ENCODE peak calls at places on chromosomes 12 and 14, in seven cellular contexts. One of them, this sample, is unnamed.
A peak's percentile ranks its signal among the peaks of the same experiment; 100 is the strongest.

GRCh38 chr14:39233680-39234326 is at the start of gene MIA2:
- DNase-seq in CD4-positive, CD25-positive, alpha-beta regulatory T cell: no peak
- DNase-seq in suprapubic skin: no peak
- DNase-seq in IMR-90: no peak
- DNase-seq in cardiac muscle cell: no peak
- DNase-seq in dorsolateral prefrontal cortex: no peak
- DNase-seq in neuronal stem cell: no peak
- DNase-seq in this sample: no peak

GRCh38 chr14:104601786-104602185 is 2.8 kb downstream of the TMEM179 start:
- DNase-seq in CD4-positive, CD25-positive, alpha-beta regulatory T cell: no peak
- DNase-seq in suprapubic skin: peak; percentile 48
- DNase-seq in IMR-90: peak; percentile 2
- DNase-seq in cardiac muscle cell: peak; percentile 22
- DNase-seq in dorsolateral prefrontal cortex: peak; percentile 71
- DNase-seq in neuronal stem cell: no peak
- DNase-seq in this sample: peak; percentile 73

GRCh38 chr14:105931808-105932483 is 405.6 kb downstream of the TMEM121 start:
- DNase-seq in CD4-positive, CD25-positive, alpha-beta regulatory T cell: peak; percentile 24
- DNase-seq in suprapubic skin: no peak
- DNase-seq in IMR-90: no peak
- DNase-seq in cardiac muscle cell: no peak
- DNase-seq in dorsolateral prefrontal cortex: no peak
- DNase-seq in neuronal stem cell: no peak
- DNase-seq in this sample: no peak

GRCh38 chr12:109888179-109889020 is 8.1 kb upstream of the GLTP start:
- DNase-seq in CD4-positive, CD25-positive, alpha-beta regulatory T cell: peak; percentile 84
- DNase-seq in suprapubic skin: no peak
- DNase-seq in IMR-90: peak; percentile 97
- DNase-seq in cardiac muscle cell: peak; percentile 78
- DNase-seq in dorsolateral prefrontal cortex: no peak
- DNase-seq in neuronal stem cell: no peak
- DNase-seq in this sample: no peak

GRCh38 chr12:67645126-67645525 is 3.4 kb upstream of the DYRK2 start:
- DNase-seq in CD4-positive, CD25-positive, alpha-beta regulatory T cell: no peak
- DNase-seq in suprapubic skin: no peak
- DNase-seq in IMR-90: no peak
- DNase-seq in cardiac muscle cell: no peak
- DNase-seq in dorsolateral prefrontal cortex: no peak
- DNase-seq in neuronal stem cell: no peak
- DNase-seq in this sample: no peak

GRCh38 chr14:99075771-99076370 is 196.1 kb downstream of the BCL11B start:
- DNase-seq in CD4-positive, CD25-positive, alpha-beta regulatory T cell: no peak
- DNase-seq in suprapubic skin: no peak
- DNase-seq in IMR-90: no peak
- DNase-seq in cardiac muscle cell: no peak
- DNase-seq in dorsolateral prefrontal cortex: no peak
- DNase-seq in neuronal stem cell: no peak
- DNase-seq in this sample: no peak

GRCh38 chr12:104248444-104248843 is 32.9 kb downstream of the TXNRD1 start:
- DNase-seq in CD4-positive, CD25-positive, alpha-beta regulatory T cell: no peak
- DNase-seq in suprapubic skin: no peak
- DNase-seq in IMR-90: no peak
- DNase-seq in cardiac muscle cell: no peak
- DNase-seq in dorsolateral prefrontal cortex: no peak
- DNase-seq in neuronal stem cell: no peak
- DNase-seq in this sample: no peak

GRCh38 chr12:41882144-41882805 is 262.4 kb downstream of the GXYLT1 start:
- DNase-seq in CD4-positive, CD25-positive, alpha-beta regulatory T cell: no peak
- DNase-seq in suprapubic skin: no peak
- DNase-seq in IMR-90: no peak
- DNase-seq in cardiac muscle cell: no peak
- DNase-seq in dorsolateral prefrontal cortex: no peak
- DNase-seq in neuronal stem cell: no peak
- DNase-seq in this sample: no peak

GRCh38 chr12:21451529-21451928 is 14.1 kb downstream of the PYROXD1 start:
- DNase-seq in CD4-positive, CD25-positive, alpha-beta regulatory T cell: no peak
- DNase-seq in suprapubic skin: no peak
- DNase-seq in IMR-90: peak; percentile 56
- DNase-seq in cardiac muscle cell: peak; percentile 8
- DNase-seq in dorsolateral prefrontal cortex: no peak
- DNase-seq in neuronal stem cell: no peak
- DNase-seq in this sample: no peak

GRCh38 chr14:76769636-76770292 is 8.5 kb downstream of the VASH1 start:
- DNase-seq in CD4-positive, CD25-positive, alpha-beta regulatory T cell: no peak
- DNase-seq in suprapubic skin: no peak
- DNase-seq in IMR-90: no peak
- DNase-seq in cardiac muscle cell: no peak
- DNase-seq in dorsolateral prefrontal cortex: no peak
- DNase-seq in neuronal stem cell: no peak
- DNase-seq in this sample: peak; percentile 52

GRCh38 chr12:58566599-58566998 is 353.7 kb downstream of the LRIG3 start:
- DNase-seq in CD4-positive, CD25-positive, alpha-beta regulatory T cell: no peak
- DNase-seq in suprapubic skin: no peak
- DNase-seq in IMR-90: peak; percentile 98
- DNase-seq in cardiac muscle cell: no peak
- DNase-seq in dorsolateral prefrontal cortex: no peak
- DNase-seq in neuronal stem cell: no peak
- DNase-seq in this sample: no peak

GRCh38 chr12:29797565-29798360 is 14.0 kb upstream of the TMTC1 start:
- DNase-seq in CD4-positive, CD25-positive, alpha-beta regulatory T cell: no peak
- DNase-seq in suprapubic skin: no peak
- DNase-seq in IMR-90: no peak
- DNase-seq in cardiac muscle cell: no peak
- DNase-seq in dorsolateral prefrontal cortex: no peak
- DNase-seq in neuronal stem cell: peak; percentile 59
- DNase-seq in this sample: no peak

GRCh38 chr14:105333613-105334364 is 19.2 kb downstream of the PACS2 start:
- DNase-seq in CD4-positive, CD25-positive, alpha-beta regulatory T cell: no peak
- DNase-seq in suprapubic skin: no peak
- DNase-seq in IMR-90: no peak
- DNase-seq in cardiac muscle cell: no peak
- DNase-seq in dorsolateral prefrontal cortex: no peak
- DNase-seq in neuronal stem cell: no peak
- DNase-seq in this sample: peak; percentile 72

GRCh38 chr12:42125372-42125767 is 19.3 kb downstream of the GXYLT1 start:
- DNase-seq in CD4-positive, CD25-positive, alpha-beta regulatory T cell: no peak
- DNase-seq in suprapubic skin: no peak
- DNase-seq in IMR-90: no peak
- DNase-seq in cardiac muscle cell: no peak
- DNase-seq in dorsolateral prefrontal cortex: no peak
- DNase-seq in neuronal stem cell: no peak
- DNase-seq in this sample: no peak

GRCh38 chr14:103920981-103921854 is 7.0 kb upstream of the TDRD9 start:
- DNase-seq in CD4-positive, CD25-positive, alpha-beta regulatory T cell: peak; percentile 94
- DNase-seq in suprapubic skin: peak; percentile 92
- DNase-seq in IMR-90: peak; percentile 89
- DNase-seq in cardiac muscle cell: peak; percentile 94
- DNase-seq in dorsolateral prefrontal cortex: peak; percentile 94
- DNase-seq in neuronal stem cell: peak; percentile 91
- DNase-seq in this sample: peak; percentile 94

GRCh38 chr12:111775205-111776193 is 8.8 kb downstream of the ALDH2 start:
- DNase-seq in CD4-positive, CD25-positive, alpha-beta regulatory T cell: peak; percentile 17
- DNase-seq in suprapubic skin: peak; percentile 83
- DNase-seq in IMR-90: peak; percentile 93
- DNase-seq in cardiac muscle cell: peak; percentile 98
- DNase-seq in dorsolateral prefrontal cortex: peak; percentile 48
- DNase-seq in neuronal stem cell: no peak
- DNase-seq in this sample: no peak

GRCh38 chr12:68481181-68481941 is 129.3 kb upstream of the RAP1B start:
- DNase-seq in CD4-positive, CD25-positive, alpha-beta regulatory T cell: peak; percentile 83
- DNase-seq in suprapubic skin: no peak
- DNase-seq in IMR-90: peak; percentile 15
- DNase-seq in cardiac muscle cell: no peak
- DNase-seq in dorsolateral prefrontal cortex: no peak
- DNase-seq in neuronal stem cell: no peak
- DNase-seq in this sample: no peak

GRCh38 chr14:105582639-105583038 is 56.3 kb downstream of the TMEM121 start:
- DNase-seq in CD4-positive, CD25-positive, alpha-beta regulatory T cell: no peak
- DNase-seq in suprapubic skin: peak; percentile 56
- DNase-seq in IMR-90: peak; percentile 15
- DNase-seq in cardiac muscle cell: no peak
- DNase-seq in dorsolateral prefrontal cortex: no peak
- DNase-seq in neuronal stem cell: no peak
- DNase-seq in this sample: peak; percentile 82

GRCh38 chr12:102634216-102634615 is 153.9 kb upstream of the IGF1 start:
- DNase-seq in CD4-positive, CD25-positive, alpha-beta regulatory T cell: no peak
- DNase-seq in suprapubic skin: no peak
- DNase-seq in IMR-90: peak; percentile 79
- DNase-seq in cardiac muscle cell: peak; percentile 26
- DNase-seq in dorsolateral prefrontal cortex: no peak
- DNase-seq in neuronal stem cell: no peak
- DNase-seq in this sample: no peak
- H3K27ac ChIP-seq in CD4-positive, CD25-positive, alpha-beta regulatory T cell: no peak overlapping the region
- H3K27ac ChIP-seq in suprapubic skin: no peak overlapping the region
- H3K27ac ChIP-seq in IMR-90: peak overlapping the region; percentile 72
- H3K27ac ChIP-seq in cardiac muscle cell: no peak overlapping the region
- H3K27ac ChIP-seq in dorsolateral prefrontal cortex: no peak overlapping the region
- H3K27ac ChIP-seq in neuronal stem cell: no peak overlapping the region
- H3K27ac ChIP-seq in this sample: no peak overlapping the region

GRCh38 chr12:108341854-108342847 is 3.0 kb upstream of the CMKLR1 start:
- DNase-seq in CD4-positive, CD25-positive, alpha-beta regulatory T cell: no peak
- DNase-seq in suprapubic skin: peak; percentile 44
- DNase-seq in IMR-90: no peak
- DNase-seq in cardiac muscle cell: no peak
- DNase-seq in dorsolateral prefrontal cortex: no peak
- DNase-seq in neuronal stem cell: no peak
- DNase-seq in this sample: no peak

GRCh38 chr12:108341356-108341755 is 2.2 kb upstream of the CMKLR1 start:
- DNase-seq in CD4-positive, CD25-positive, alpha-beta regulatory T cell: no peak
- DNase-seq in suprapubic skin: peak; percentile 3
- DNase-seq in IMR-90: no peak
- DNase-seq in cardiac muscle cell: no peak
- DNase-seq in dorsolateral prefrontal cortex: no peak
- DNase-seq in neuronal stem cell: no peak
- DNase-seq in this sample: no peak

GRCh38 chr12:108340037-108340436 is 926 bp upstream of the CMKLR1 start:
- DNase-seq in CD4-positive, CD25-positive, alpha-beta regulatory T cell: no peak
- DNase-seq in suprapubic skin: peak; percentile 59
- DNase-seq in IMR-90: no peak
- DNase-seq in cardiac muscle cell: no peak
- DNase-seq in dorsolateral prefrontal cortex: no peak
- DNase-seq in neuronal stem cell: no peak
- DNase-seq in this sample: no peak

GRCh38 chr12:108337235-108338223 is 1.6 kb downstream of the CMKLR1 start:
- DNase-seq in CD4-positive, CD25-positive, alpha-beta regulatory T cell: peak; percentile 13
- DNase-seq in suprapubic skin: peak; percentile 30
- DNase-seq in IMR-90: peak; percentile 8
- DNase-seq in cardiac muscle cell: peak; percentile 42
- DNase-seq in dorsolateral prefrontal cortex: no peak
- DNase-seq in neuronal stem cell: no peak
- DNase-seq in this sample: peak; percentile 21

GRCh38 chr12:108338915-108339657 is at the start of gene CMKLR1:
- DNase-seq in CD4-positive, CD25-positive, alpha-beta regulatory T cell: no peak
- DNase-seq in suprapubic skin: peak; percentile 72
- DNase-seq in IMR-90: no peak
- DNase-seq in cardiac muscle cell: peak; percentile 13
- DNase-seq in dorsolateral prefrontal cortex: no peak
- DNase-seq in neuronal stem cell: no peak
- DNase-seq in this sample: peak; percentile 41
- H3K4me3 ChIP-seq in CD4-positive, CD25-positive, alpha-beta regulatory T cell: no peak within 1 kb of the TSS
- H3K4me3 ChIP-seq in suprapubic skin: peak within 1 kb of the TSS; percentile 39
- H3K4me3 ChIP-seq in IMR-90: no peak within 1 kb of the TSS
- H3K4me3 ChIP-seq in cardiac muscle cell: no peak within 1 kb of the TSS
- H3K4me3 ChIP-seq in dorsolateral prefrontal cortex: peak within 1 kb of the TSS; percentile 15
- H3K4me3 ChIP-seq in neuronal stem cell: peak within 1 kb of the TSS; percentile 9
- H3K4me3 ChIP-seq in this sample: no peak within 1 kb of the TSS

GRCh38 chr12:115657081-115658013 is 620.1 kb downstream of the MED13L start:
- DNase-seq in CD4-positive, CD25-positive, alpha-beta regulatory T cell: no peak
- DNase-seq in suprapubic skin: no peak
- DNase-seq in IMR-90: no peak
- DNase-seq in cardiac muscle cell: no peak
- DNase-seq in dorsolateral prefrontal cortex: no peak
- DNase-seq in neuronal stem cell: no peak
- DNase-seq in this sample: no peak
- H3K27ac ChIP-seq in CD4-positive, CD25-positive, alpha-beta regulatory T cell: no peak overlapping the region
- H3K27ac ChIP-seq in suprapubic skin: no peak overlapping the region
- H3K27ac ChIP-seq in IMR-90: no peak overlapping the region
- H3K27ac ChIP-seq in cardiac muscle cell: no peak overlapping the region
- H3K27ac ChIP-seq in dorsolateral prefrontal cortex: no peak overlapping the region
- H3K27ac ChIP-seq in neuronal stem cell: no peak overlapping the region
- H3K27ac ChIP-seq in this sample: peak overlapping the region; percentile 33

DNA sequence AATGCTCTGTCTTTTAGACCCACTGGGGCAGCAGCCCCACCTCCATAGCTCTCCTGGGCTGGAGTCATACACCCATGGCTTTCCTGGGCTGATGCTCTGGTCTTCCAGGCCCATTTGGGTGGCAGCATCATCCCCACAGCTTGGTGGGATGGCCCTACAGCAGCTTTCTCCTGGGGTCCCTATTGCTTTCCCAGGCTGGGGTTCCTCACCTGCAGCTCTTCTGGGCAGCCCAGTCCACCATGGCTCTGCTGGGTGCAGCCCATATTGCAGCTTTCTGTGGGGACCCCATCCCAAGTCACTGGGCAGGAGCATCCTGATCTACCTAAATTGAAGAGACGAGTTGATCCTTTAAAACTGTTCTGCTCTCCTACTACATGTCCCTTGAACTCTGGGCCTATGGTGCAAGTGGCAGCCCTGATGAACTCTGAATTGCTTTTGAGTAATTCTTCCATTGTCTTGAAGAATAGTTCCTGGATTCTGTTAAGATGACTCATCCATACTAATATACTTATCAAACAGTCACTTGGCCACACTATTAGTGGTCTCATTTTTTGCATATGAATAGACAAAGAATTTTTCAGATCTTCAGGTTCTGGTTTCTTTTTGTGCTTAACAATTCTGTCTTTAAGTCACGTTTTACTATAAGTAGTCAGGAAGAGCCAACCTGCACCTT is 390.1 kb downstream of the DPF3 start:
- DNase-seq in CD4-positive, CD25-positive, alpha-beta regulatory T cell: no peak
- DNase-seq in suprapubic skin: no peak
- DNase-seq in IMR-90: peak; percentile 23
- DNase-seq in cardiac muscle cell: peak; percentile 12
- DNase-seq in dorsolateral prefrontal cortex: no peak
- DNase-seq in neuronal stem cell: no peak
- DNase-seq in this sample: no peak
- H3K4me3 ChIP-seq in CD4-positive, CD25-positive, alpha-beta regulatory T cell: no peak overlapping the region
- H3K4me3 ChIP-seq in suprapubic skin: no peak overlapping the region
- H3K4me3 ChIP-seq in IMR-90: no peak overlapping the region
- H3K4me3 ChIP-seq in cardiac muscle cell: no peak overlapping the region
- H3K4me3 ChIP-seq in dorsolateral prefrontal cortex: no peak overlapping the region
- H3K4me3 ChIP-seq in neuronal stem cell: peak overlapping the region; percentile 45
- H3K4me3 ChIP-seq in this sample: no peak overlapping the region

DNA sequence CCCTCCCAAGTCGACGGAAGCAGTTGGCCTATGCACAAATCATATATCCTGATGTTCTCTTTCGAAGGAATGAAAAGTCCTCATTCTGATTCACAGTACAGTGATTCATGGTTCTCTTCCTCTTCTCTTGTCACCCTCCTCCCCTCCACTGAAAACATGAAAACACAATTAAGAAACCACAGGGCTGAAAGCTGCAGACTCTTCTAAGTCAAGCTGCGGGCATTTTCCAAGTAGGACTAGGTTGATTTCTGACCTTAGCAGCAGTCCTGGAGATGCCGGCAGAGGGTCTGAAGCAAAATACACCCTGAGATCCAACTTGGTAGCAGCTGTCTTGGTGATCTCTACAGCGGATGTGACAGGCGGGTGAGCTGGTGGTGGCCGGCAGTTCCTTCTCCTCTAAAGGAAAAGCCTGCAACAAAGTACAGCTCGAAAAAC is 6.2 kb downstream of the TMCC3 start:
- DNase-seq in CD4-positive, CD25-positive, alpha-beta regulatory T cell: peak; percentile 18
- DNase-seq in suprapubic skin: no peak
- DNase-seq in IMR-90: peak; percentile 24
- DNase-seq in cardiac muscle cell: peak; percentile 65
- DNase-seq in dorsolateral prefrontal cortex: no peak
- DNase-seq in neuronal stem cell: no peak
- DNase-seq in this sample: no peak
- H3K27ac ChIP-seq in CD4-positive, CD25-positive, alpha-beta regulatory T cell: no peak overlapping the region
- H3K27ac ChIP-seq in suprapubic skin: peak overlapping the region; percentile 32
- H3K27ac ChIP-seq in IMR-90: no peak overlapping the region
- H3K27ac ChIP-seq in cardiac muscle cell: no peak overlapping the region
- H3K27ac ChIP-seq in dorsolateral prefrontal cortex: peak overlapping the region; percentile 56
- H3K27ac ChIP-seq in neuronal stem cell: no peak overlapping the region
- H3K27ac ChIP-seq in this sample: peak overlapping the region; percentile 96

This sample was measured in RWPE2.